ENCODE peak calls at places on chromosomes 16 and 17, in nine cellular contexts. J is H1, K is breast epithelium, R is GM12892, L is upper lobe of left lung, C is GM23338, O is vagina, W is stomach, M is transverse colon. N is an unnamed sample.

GRCh38 chr16:5450435-5451104 is 353.0 kb upstream of the EEF2KMT start:
- DNase-seq in J (peak; percentile 64), K (no peak), R (no peak), L (no peak), C (peak; percentile 87), O (no peak), W (no peak), M (no peak), N (no peak)

GRCh38 chr16:35747658-35748455 is 2288.4 kb downstream of the TP53TG3F start:
- DNase-seq in J (no peak), K (no peak), R (no peak), L (peak; percentile 46), C (no peak), O (peak; percentile 93), W (no peak), M (no peak), N (no peak)

GRCh38 chr17:59786536-59787319 is 79.3 kb downstream of the VMP1 start:
- DNase-seq in J (peak; percentile 29), K (no peak), R (peak; percentile 20), L (no peak), C (peak; percentile 68), O (peak; percentile 97), W (peak; percentile 61), M (peak; percentile 69), N (peak; percentile 98)

GRCh38 chr16:25212636-25213035 is 4.1 kb upstream of the AQP8 start:
- DNase-seq in J (no peak), K (no peak), R (no peak), L (no peak), C (no peak), O (no peak), W (no peak), M (no peak), N (no peak)

GRCh38 chr16:80040814-80041213 is 440.3 kb upstream of the MAF start:
- DNase-seq in J (no peak), K (no peak), R (no peak), L (no peak), C (no peak), O (no peak), W (no peak), M (no peak), N (no peak)

GRCh38 chr17:14827394-14827793 is 437.7 kb downstream of the PMP22 start:
- DNase-seq in J (no peak), K (no peak), R (no peak), L (no peak), C (no peak), O (no peak), W (no peak), M (no peak), N (no peak)

GRCh38 chr17:46738544-46738943 is 79.9 kb downstream of the WNT3 start:
- DNase-seq in J (no peak), K (no peak), R (no peak), L (no peak), C (no peak), O (no peak), W (no peak), M (no peak), N (no peak)

GRCh38 chr17:59349178-59349577 is 17.7 kb downstream of the YPEL2 start:
- DNase-seq in J (no peak), K (no peak), R (no peak), L (no peak), C (no peak), O (no peak), W (no peak), M (no peak), N (no peak)

GRCh38 chr16:57785924-57786323 is 16.4 kb downstream of the KIFC3 start:
- DNase-seq in J (no peak), K (no peak), R (no peak), L (no peak), C (no peak), O (no peak), W (no peak), M (no peak), N (no peak)

GRCh38 chr16:84453061-84453752 is 51.3 kb downstream of the MEAK7 start:
- DNase-seq in J (no peak), K (peak; percentile 39), R (no peak), L (peak; percentile 58), C (no peak), O (no peak), W (no peak), M (no peak), N (no peak)

GRCh38 chr17:44137891-44138709 is 3.6 kb upstream of the HROB start:
- DNase-seq in J (peak; percentile 75), K (peak; percentile 72), R (no peak), L (peak; percentile 78), C (peak; percentile 80), O (no peak), W (peak; percentile 71), M (peak; percentile 73), N (peak; percentile 97)
- TF ChIP-seq POLR2AphosphoS5 in J (no peak), K (peak; percentile 29), R (no peak), L (peak; percentile 58), C (no peak), O (peak; percentile 90), W (no peak), M (peak; percentile 53), N (peak; percentile 69)

GRCh38 chr17:40090234-40091111 is 9.9 kb downstream of the NR1D1 start:
- DNase-seq in J (no peak), K (no peak), R (no peak), L (no peak), C (no peak), O (no peak), W (no peak), M (no peak), N (no peak)

GRCh38 chr17:40092581-40092980 is 7.8 kb downstream of the NR1D1 start:
- DNase-seq in J (no peak), K (no peak), R (no peak), L (no peak), C (no peak), O (no peak), W (no peak), M (no peak), N (no peak)

GRCh38 chr17:40093580-40094201 is 6.7 kb downstream of the NR1D1 start:
- DNase-seq in J (no peak), K (no peak), R (no peak), L (no peak), C (no peak), O (no peak), W (no peak), M (no peak), N (no peak)

GRCh38 chr17:40093005-40093579 is 7.3 kb downstream of the NR1D1 start:
- DNase-seq in J (no peak), K (no peak), R (no peak), L (peak; percentile 81), C (no peak), O (no peak), W (no peak), M (no peak), N (no peak)

DNA sequence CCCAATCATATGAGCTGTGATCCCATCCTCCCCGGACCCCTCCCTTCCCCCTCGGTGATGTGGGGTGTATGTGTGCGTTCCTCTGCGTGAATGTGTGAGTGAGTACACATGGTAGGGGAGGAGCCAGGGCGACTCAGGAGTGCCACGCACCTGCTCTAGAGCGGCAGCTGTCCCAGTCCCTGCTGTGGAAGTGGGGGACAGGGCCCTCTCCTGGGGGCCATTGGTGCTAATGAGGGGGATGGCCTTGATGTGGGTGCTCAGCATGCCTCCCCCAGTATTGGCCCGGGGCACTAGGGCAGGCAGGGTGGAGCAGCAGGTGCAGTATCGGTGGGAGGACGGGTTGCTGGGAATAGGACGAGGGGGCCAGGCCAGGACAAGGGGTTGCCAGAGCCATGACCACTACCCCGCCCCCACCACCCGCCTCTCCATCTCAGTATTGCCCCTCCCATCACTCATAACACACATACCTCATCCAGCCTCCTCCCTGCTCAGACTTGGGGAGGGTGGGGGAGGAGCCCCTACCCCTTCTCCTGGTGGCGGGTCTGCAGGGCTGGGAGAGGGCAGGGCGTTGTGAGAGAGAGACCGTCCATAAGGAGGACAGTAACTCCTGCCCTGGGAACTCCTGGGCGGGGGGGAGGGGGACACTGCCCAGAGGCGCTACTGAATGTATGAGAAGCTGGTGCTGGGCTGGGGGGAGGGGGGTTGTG is 8.5 kb downstream of the NR1D1 start:
- DNase-seq in J (no peak), K (no peak), R (no peak), L (no peak), C (peak; percentile 46), O (no peak), W (no peak), M (no peak), N (no peak)
- TF ChIP-seq POLR2AphosphoS5 in J (no peak), K (no peak), R (no peak), L (peak; percentile 18), C (no peak), O (peak; percentile 41), W (no peak), M (no peak), N (no peak)

GRCh38 chr16:68529931-68530667 is 9.0 kb upstream of the ZFP90 start:
- DNase-seq in J (peak; percentile 83), K (peak; percentile 91), R (peak; percentile 99), L (peak; percentile 97), C (peak; percentile 97), O (no peak), W (peak; percentile 93), M (peak; percentile 93), N (peak; percentile 85)
- TF ChIP-seq POLR2AphosphoS5 in J (peak; percentile 57), K (no peak), R (peak; percentile 27), L (peak; percentile 57), C (peak; percentile 82), O (peak; percentile 41), W (peak; percentile 5), M (no peak), N (no peak)

GRCh38 chr16:23484501-23485256 is 25.6 kb downstream of the GGA2 start:
- DNase-seq in J (no peak), K (no peak), R (no peak), L (no peak), C (no peak), O (no peak), W (no peak), M (no peak), N (no peak)

GRCh38 chr16:23486480-23486879 is 23.8 kb downstream of the GGA2 start:
- DNase-seq in J (no peak), K (no peak), R (no peak), L (no peak), C (no peak), O (no peak), W (no peak), M (no peak), N (no peak)

GRCh38 chr16:23482778-23483177 is 27.5 kb downstream of the GGA2 start:
- DNase-seq in J (no peak), K (no peak), R (no peak), L (no peak), C (no peak), O (no peak), W (no peak), M (no peak), N (no peak)

GRCh38 chr16:23485257-23485614 is 25.1 kb downstream of the GGA2 start:
- DNase-seq in J (no peak), K (no peak), R (no peak), L (no peak), C (no peak), O (no peak), W (no peak), M (no peak), N (no peak)

GRCh38 chr16:23485841-23486240 is 24.5 kb downstream of the GGA2 start:
- DNase-seq in J (no peak), K (no peak), R (no peak), L (peak; percentile 50), C (no peak), O (no peak), W (no peak), M (no peak), N (no peak)
- TF ChIP-seq POLR2AphosphoS5 in J (no peak), K (no peak), R (no peak), L (no peak), C (no peak), O (no peak), W (no peak), M (no peak), N (no peak)

GRCh38 chr16:9791566-9791965 is 390.7 kb downstream of the GRIN2A start:
- DNase-seq in J (no peak), K (no peak), R (no peak), L (no peak), C (no peak), O (no peak), W (no peak), M (no peak), N (no peak)
- TF ChIP-seq POLR2AphosphoS5 in J (no peak), K (no peak), R (no peak), L (no peak), C (no peak), O (no peak), W (no peak), M (no peak), N (no peak)

N was measured in endothelial cell of umbilical vein.